ENCODE peak calls at places on chromosomes 11 and 22, in four cellular contexts. V is A549, D is HepG2, Y is GM12878. U is an unnamed sample.

GRCh38 chr11:82756765-82757650 is 23.3 kb upstream of the FAM181B start:
- DNase-seq in V (no peak), D (no peak), Y (no peak), U (no peak)

GRCh38 chr11:122743949-122744876 is 88.7 kb downstream of the UBASH3B start:
- DNase-seq in V (no peak), D (no peak), Y (peak), U (peak)

GRCh38 chr11:78261367-78261766 is 72.6 kb downstream of the USP35 start:
- DNase-seq in V (no peak), D (no peak), Y (no peak), U (no peak)

GRCh38 chr11:44404323-44404705 is 94.4 kb upstream of the ALX4 start:
- DNase-seq in V (no peak), D (no peak), Y (no peak), U (no peak)

GRCh38 chr22:24289138-24289537 is 18.5 kb downstream of the SPECC1L start:
- DNase-seq in V (no peak), D (no peak), Y (no peak), U (no peak)

GRCh38 chr11:353315-353857 is 15.9 kb upstream of the B4GALNT4 start:
- DNase-seq in V (peak), D (peak), Y (no peak), U (no peak)

GRCh38 chr22:44714703-44715350 is 12.8 kb downstream of the PRR5 start:
- DNase-seq in V (no peak), D (no peak), Y (no peak), U (no peak)

GRCh38 chr11:22433066-22433450 is 94.9 kb downstream of the SLC17A6 start:
- DNase-seq in V (no peak), D (no peak), Y (no peak), U (no peak)

GRCh38 chr11:69096473-69096872 is 47.7 kb downstream of the TPCN2 start:
- DNase-seq in V (no peak), D (no peak), Y (no peak), U (no peak)

GRCh38 chr11:109864161-109864661 is 229.0 kb upstream of the ZC3H12C start:
- DNase-seq in V (no peak), D (no peak), Y (peak), U (no peak)

GRCh38 chr11:106418786-106419185 is 341.3 kb downstream of the AASDHPPT start:
- DNase-seq in V (no peak), D (no peak), Y (no peak), U (no peak)

GRCh38 chr11:129234978-129235377 is 42.9 kb upstream of the ARHGAP32 start:
- DNase-seq in V (no peak), D (no peak), Y (no peak), U (no peak)

GRCh38 chr11:62238151-62238550 is 3.9 kb upstream of the SCGB1D2 start:
- DNase-seq in V (no peak), D (no peak), Y (no peak), U (no peak)

GRCh38 chr11:1116666-1117390 is 40.9 kb upstream of the MUC5AC start:
- DNase-seq in V (no peak), D (no peak), Y (no peak), U (no peak)

GRCh38 chr22:41401781-41402648 is 20.3 kb downstream of the TEF start:
- DNase-seq in V (peak), D (peak), Y (no peak), U (no peak)

GRCh38 chr11:110173775-110174644 is 80.8 kb downstream of the ZC3H12C start:
- DNase-seq in V (peak), D (peak), Y (peak), U (peak)

GRCh38 chr11:123480290-123480815 is 50.3 kb downstream of the GRAMD1B start:
- DNase-seq in V (no peak), D (no peak), Y (no peak), U (peak)

GRCh38 chr11:2915473-2915872 is 13.7 kb downstream of the PHLDA2 start:
- DNase-seq in V (no peak), D (no peak), Y (no peak), U (no peak)

GRCh38 chr22:50544746-50545253 is 899 bp upstream of the KLHDC7B start:
- DNase-seq in V (no peak), D (no peak), Y (no peak), U (peak)

GRCh38 chr11:76131142-76131541 is 75.2 kb downstream of the WNT11 start:
- DNase-seq in V (no peak), D (no peak), Y (no peak), U (no peak)

GRCh38 chr11:67390947-67391303 is 861 bp upstream of the RAD9A start:
- DNase-seq in V (no peak), D (no peak), Y (no peak), U (no peak)

GRCh38 chr22:42425989-42426355 is 6.2 kb downstream of the NFAM1 start:
- DNase-seq in V (no peak), D (no peak), Y (no peak), U (no peak)

GRCh38 chr22:29195964-29196666 is 9.6 kb upstream of the EMID1 start:
- DNase-seq in V (no peak), D (no peak), Y (no peak), U (no peak)

GRCh38 chr11:35158371-35159081 is 19.6 kb downstream of the CD44 start:
- DNase-seq in V (no peak), D (no peak), Y (no peak), U (no peak)

GRCh38 chr11:121687961-121688566 is 235.3 kb upstream of the SORL1-AS1 start:
- DNase-seq in V (no peak), D (no peak), Y (no peak), U (no peak)

GRCh38 chr11:93895106-93895862 is 44.9 kb upstream of the VSTM5 start:
- DNase-seq in V (peak), D (peak), Y (no peak), U (peak)

GRCh38 chr11:22346283-22346682 is 8.1 kb downstream of the SLC17A6 start:
- DNase-seq in V (no peak), D (no peak), Y (no peak), U (no peak)

GRCh38 chr11:9176136-9176535 is 84.7 kb upstream of the SCUBE2 start:
- DNase-seq in V (no peak), D (no peak), Y (no peak), U (no peak)

GRCh38 chr11:9169595-9170295 is 78.3 kb upstream of the SCUBE2 start:
- DNase-seq in V (peak), D (no peak), Y (no peak), U (peak)

GRCh38 chr11:9172394-9172793 is 81.0 kb upstream of the SCUBE2 start:
- DNase-seq in V (no peak), D (no peak), Y (no peak), U (no peak)

GRCh38 chr11:9170450-9170849 is 79.1 kb upstream of the SCUBE2 start:
- DNase-seq in V (peak), D (no peak), Y (no peak), U (no peak)
- TF ChIP-seq MYC in V (no peak), D (no peak), Y (no peak), U (no peak)

DNA sequence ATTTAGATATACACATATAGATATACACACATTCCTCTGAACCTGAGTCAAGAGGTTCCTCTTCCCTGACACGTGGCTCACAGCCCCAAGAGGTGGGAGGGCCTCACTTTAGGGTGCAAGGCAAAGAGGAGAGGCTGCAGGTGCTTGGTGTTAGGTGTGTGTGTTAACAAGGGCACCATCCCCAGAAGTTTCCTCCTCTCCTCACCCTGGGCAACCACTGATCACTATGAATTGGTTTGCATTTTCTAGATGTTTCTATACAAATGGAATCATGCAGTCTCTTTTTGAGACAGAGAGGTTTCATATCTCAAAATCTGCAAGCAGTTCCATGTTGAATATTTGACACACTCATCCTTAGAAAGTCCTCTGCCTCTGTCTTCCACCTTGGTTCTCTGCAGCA is 120.9 kb upstream of the NECTIN1 start:
- DNase-seq in V (no peak), D (no peak), Y (no peak), U (no peak)
- TF ChIP-seq MYC in V (no peak), D (no peak), Y (no peak), U (no peak)

GRCh38 chr11:46141597-46141996 is 20.3 kb upstream of the PHF21A start:
- DNase-seq in V (no peak), D (no peak), Y (no peak), U (no peak)

GRCh38 chr11:46143049-46143806 is 22.0 kb upstream of the PHF21A start:
- DNase-seq in V (no peak), D (no peak), Y (no peak), U (no peak)

GRCh38 chr11:46142561-46142960 is 21.3 kb upstream of the PHF21A start:
- DNase-seq in V (no peak), D (no peak), Y (no peak), U (no peak)

GRCh38 chr11:46149342-46149741 is 28.1 kb upstream of the PHF21A start:
- DNase-seq in V (no peak), D (no peak), Y (no peak), U (no peak)

DNA sequence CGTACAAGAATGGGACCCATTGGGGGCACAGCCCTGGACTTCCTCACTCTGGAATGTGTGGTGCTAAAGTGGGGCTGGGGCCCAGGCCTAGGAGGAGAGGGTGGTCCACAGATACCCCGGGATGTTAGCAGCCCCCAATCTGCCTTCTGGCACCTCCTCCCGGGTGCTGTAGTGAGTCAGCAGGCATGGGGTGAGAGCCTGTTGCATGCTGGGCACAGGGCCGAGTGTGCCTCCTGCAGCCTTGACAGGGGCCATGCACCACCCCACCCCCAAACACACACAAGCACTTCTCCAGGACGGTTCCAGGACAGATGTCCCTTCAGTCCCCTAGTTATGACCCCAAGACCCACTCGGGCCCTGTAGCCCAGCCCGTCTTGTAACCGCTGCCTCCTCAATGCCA is 23.5 kb upstream of the PHF21A start:
- DNase-seq in V (no peak), D (no peak), Y (no peak), U (no peak)
- TF ChIP-seq MYC in V (no peak), D (no peak), Y (no peak), U (no peak)

GRCh38 chr22:39457546-39458442 is 982 bp downstream of the MGAT3 start:
- DNase-seq in V (no peak), D (no peak), Y (no peak), U (peak)
- TF ChIP-seq MYC in V (no peak), D (no peak), Y (no peak), U (no peak)

GRCh38 chr11:65356394-65356972 is 1.9 kb downstream of the TIGD3 start:
- DNase-seq in V (no peak), D (no peak), Y (no peak), U (no peak)

GRCh38 chr11:65354265-65355012 is at the start of gene TIGD3:
- DNase-seq in V (peak), D (peak), Y (peak), U (peak)

GRCh38 chr11:65355776-65356393 is 1.3 kb downstream of the TIGD3 start:
- DNase-seq in V (no peak), D (no peak), Y (no peak), U (no peak)

GRCh38 chr11:65353900-65354264 is 669 bp upstream of the TIGD3 start:
- DNase-seq in V (no peak), D (no peak), Y (no peak), U (no peak)

GRCh38 chr11:65355013-65355775 is 643 bp downstream of the TIGD3 start:
- DNase-seq in V (no peak), D (peak), Y (no peak), U (peak)
- TF ChIP-seq MYC in V (no peak), D (peak), Y (no peak), U (no peak)

GRCh38 chr11:125670131-125670530 is 10.5 kb downstream of the ACRV1 start:
- DNase-seq in V (no peak), D (no peak), Y (no peak), U (no peak)
- TF ChIP-seq MYC in V (no peak), D (no peak), Y (no peak), U (no peak)